ENCODE peak calls at places on chromosomes 3 and 15, in four cellular contexts. J, O, D and W are unnamed samples.

GRCh38 chr3:192850501-192850981 is 67.1 kb downstream of the MB21D2 start:
- DNase-seq in J (no peak), O (no peak), D (no peak), W (no peak)

GRCh38 chr3:125069968-125070745 is 14.4 kb upstream of the HEG1 start:
- DNase-seq in J (no peak), O (no peak), D (no peak), W (no peak)

GRCh38 chr3:99562138-99562537 is 76.3 kb upstream of the COL8A1 start:
- DNase-seq in J (no peak), O (peak; percentile 54), D (no peak), W (no peak)

GRCh38 chr3:139235192-139235591 is 108.6 kb upstream of the MRPS22 start:
- DNase-seq in J (no peak), O (no peak), D (no peak), W (no peak)

GRCh38 chr3:13650210-13651056 is 101.5 kb downstream of the FBLN2 start:
- DNase-seq in J (peak; percentile 40), O (peak; percentile 50), D (peak; percentile 63), W (peak; percentile 89)

GRCh38 chr3:177499779-177500423 is 302.6 kb upstream of the TBL1XR1 start:
- DNase-seq in J (no peak), O (no peak), D (no peak), W (no peak)

GRCh38 chr3:187291001-187291511 is 481 bp downstream of the MASP1 start:
- DNase-seq in J (no peak), O (no peak), D (peak; percentile 19), W (peak; percentile 32)

GRCh38 chr3:8780279-8780678 is 10.9 kb upstream of the OXTR start:
- DNase-seq in J (no peak), O (no peak), D (no peak), W (no peak)

GRCh38 chr15:74988007-74988800 is 7.2 kb upstream of the SCAMP5 start:
- DNase-seq in J (peak; percentile 23), O (peak; percentile 53), D (no peak), W (no peak)

GRCh38 chr3:43378066-43378935 is 92.0 kb downstream of the SNRK start:
- DNase-seq in J (no peak), O (peak; percentile 8), D (no peak), W (peak; percentile 33)

GRCh38 chr15:83657549-83657948 is 3.6 kb downstream of the ADAMTSL3 start:
- DNase-seq in J (no peak), O (peak; percentile 16), D (no peak), W (no peak)

GRCh38 chr3:3015472-3016089 is 94.6 kb downstream of the IL5RA start:
- DNase-seq in J (peak; percentile 31), O (no peak), D (no peak), W (no peak)

GRCh38 chr15:65583701-65584100 is 27.2 kb downstream of the INTS14 start:
- DNase-seq in J (no peak), O (peak; percentile 65), D (no peak), W (no peak)

GRCh38 chr15:96334017-96334704 is 3.7 kb downstream of the NR2F2 start:
- DNase-seq in J (no peak), O (no peak), D (no peak), W (no peak)

GRCh38 chr15:71707230-71708051 is 102.9 kb upstream of the NR2E3 start:
- DNase-seq in J (no peak), O (no peak), D (no peak), W (no peak)

GRCh38 chr15:84888639-84889038 is 4.2 kb downstream of the SLC28A1 start:
- DNase-seq in J (no peak), O (no peak), D (no peak), W (no peak)

GRCh38 chr3:154758109-154758868 is 321.8 kb upstream of the MME start:
- DNase-seq in J (peak; percentile 52), O (no peak), D (no peak), W (no peak)

GRCh38 chr3:56107157-56107556 is 361.1 kb downstream of the ERC2 start:
- DNase-seq in J (no peak), O (no peak), D (no peak), W (no peak)

GRCh38 chr3:61858054-61858453 is 296.7 kb downstream of the PTPRG start:
- DNase-seq in J (no peak), O (no peak), D (no peak), W (no peak)

GRCh38 chr3:113825090-113825489 is 13.5 kb upstream of the GRAMD1C start:
- DNase-seq in J (no peak), O (no peak), D (no peak), W (no peak)

GRCh38 chr3:16423298-16423697 is 90.2 kb downstream of the RFTN1 start:
- DNase-seq in J (peak; percentile 67), O (no peak), D (no peak), W (no peak)

GRCh38 chr15:74129411-74130088 is 836 bp upstream of the ISLR2 start:
- DNase-seq in J (no peak), O (no peak), D (no peak), W (no peak)

GRCh38 chr15:35117508-35118280 is 32.6 kb upstream of the NANOGP8 start:
- DNase-seq in J (no peak), O (no peak), D (no peak), W (no peak)

GRCh38 chr3:64730651-64731050 is 42.9 kb upstream of the ADAMTS9 start:
- DNase-seq in J (no peak), O (no peak), D (no peak), W (no peak)

GRCh38 chr15:78438595-78439285 is 724 bp downstream of the IREB2 start:
- DNase-seq in J (no peak), O (peak; percentile 48), D (no peak), W (peak; percentile 50)

GRCh38 chr15:87816811-87817210 is 439.7 kb downstream of the NTRK3 start:
- DNase-seq in J (no peak), O (no peak), D (no peak), W (no peak)

GRCh38 chr3:7651213-7651612 is 790.3 kb downstream of the GRM7 start:
- DNase-seq in J (no peak), O (no peak), D (no peak), W (no peak)

GRCh38 chr15:36798366-36798765 is 218.9 kb downstream of the CDIN1 start:
- DNase-seq in J (no peak), O (no peak), D (no peak), W (no peak)